ENCODE peak calls at places on chromosome 9, in seven cellular contexts. U is cardiac fibroblast; X is foreskin fibroblast; O is NCI-H1436; V is neural crest cell; K is testis; B is activated CD4-positive, alpha-beta T cell treated with anti-CD3 and anti-CD28 coated beads, Interleukin-2, amount 50 U/mL, for 4 hours. S is an unnamed sample.

GRCh38 chr9:35996358-35996970 is 38.5 kb upstream of the OR2S2 start:
- DNase-seq in U (peak; percentile 62), K (no peak), V (no peak), X (peak; percentile 60), B (no peak), O (no peak), S (peak; percentile 61)

GRCh38 chr9:130331573-130331972 is 66.0 kb downstream of the HMCN2 start:
- DNase-seq in V (no peak), B (no peak), K (peak; percentile 37), X (peak; percentile 32), O (no peak), U (peak; percentile 41), S (peak; percentile 88)

GRCh38 chr9:133726401-133727276 is 11.5 kb downstream of the SARDH start:
- DNase-seq in X (peak; percentile 42), B (peak; percentile 63), U (peak; percentile 70), V (peak; percentile 57), K (peak; percentile 68), O (peak; percentile 53), S (peak; percentile 20)

GRCh38 chr9:123959787-123960186 is 29.9 kb upstream of the DENND1A start:
- DNase-seq in U (no peak), B (no peak), V (no peak), O (no peak), X (peak; percentile 7), K (no peak), S (peak; percentile 22)

GRCh38 chr9:111828193-111828592 is 33.5 kb upstream of the SHOC1 start:
- DNase-seq in X (peak; percentile 25), B (no peak), V (no peak), O (no peak), U (peak; percentile 64), K (no peak), S (peak; percentile 44)

GRCh38 chr9:124257070-124257864 is 482 bp upstream of the NEK6 start:
- DNase-seq in X (no peak), B (no peak), U (no peak), O (no peak), K (no peak), V (no peak), S (peak; percentile 38)

GRCh38 chr9:13865869-13866268 is 448.1 kb downstream of the NFIB start:
- DNase-seq in X (peak; percentile 8), B (no peak), V (no peak), K (no peak), U (peak; percentile 49), O (no peak), S (no peak)

GRCh38 chr9:81312346-81312745 is 377.0 kb downstream of the TLE1 start:
- DNase-seq in B (no peak), O (no peak), K (no peak), U (no peak), V (no peak), X (no peak), S (no peak)

GRCh38 chr9:126001581-126002225 is 254.5 kb downstream of the PBX3 start:
- DNase-seq in X (no peak), B (no peak), V (no peak), K (no peak), U (no peak), O (no peak), S (no peak)

GRCh38 chr9:32456564-32456963 is 69.4 kb downstream of the RIGI start:
- DNase-seq in V (no peak), K (no peak), O (no peak), X (no peak), B (no peak), U (no peak), S (peak; percentile 43)

GRCh38 chr9:104866186-104866585 is 61.8 kb downstream of the ABCA1 start:
- DNase-seq in K (no peak), X (peak; percentile 68), B (no peak), U (peak; percentile 86), O (no peak), V (no peak), S (peak; percentile 59)

GRCh38 chr9:14205463-14205862 is 108.5 kb downstream of the NFIB start:
- DNase-seq in X (peak; percentile 84), V (no peak), K (no peak), O (no peak), U (peak; percentile 95), B (no peak), S (peak; percentile 74)

GRCh38 chr9:115671911-115672310 is 481.7 kb upstream of the PAPPA start:
- DNase-seq in B (no peak), K (no peak), X (no peak), U (no peak), V (no peak), O (no peak), S (peak; percentile 58)

GRCh38 chr9:128841704-128842492 is 12.3 kb upstream of the SPOUT1 start:
- DNase-seq in B (no peak), X (no peak), V (no peak), K (no peak), U (no peak), O (no peak), S (no peak)

GRCh38 chr9:20191239-20191840 is 402.5 kb upstream of the SLC24A2 start:
- DNase-seq in U (peak; percentile 13), B (no peak), V (no peak), X (peak; percentile 36), O (no peak), K (no peak), S (no peak)

GRCh38 chr9:105441761-105442160 is 6.1 kb upstream of the FSD1L start:
- DNase-seq in X (no peak), B (no peak), V (no peak), O (no peak), U (peak; percentile 24), K (peak; percentile 17), S (no peak)

GRCh38 chr9:98218562-98219363 is 26.3 kb upstream of the CORO2A start:
- DNase-seq in X (peak; percentile 25), O (no peak), V (no peak), B (no peak), K (no peak), U (no peak), S (no peak)

GRCh38 chr9:97851450-97851883 is 1.6 kb upstream of the FOXE1 start:
- DNase-seq in V (no peak), B (no peak), O (no peak), X (no peak), U (no peak), K (no peak), S (no peak)

GRCh38 chr9:33765411-33765810 is 29.9 kb upstream of the PRSS3 start:
- DNase-seq in V (no peak), X (peak; percentile 82), B (no peak), O (no peak), U (peak; percentile 84), K (no peak), S (no peak)

GRCh38 chr9:116142706-116143492 is 10.7 kb upstream of the PAPPA start:
- DNase-seq in X (no peak), O (no peak), K (no peak), V (no peak), U (peak; percentile 10), B (no peak), S (no peak)

GRCh38 chr9:121171236-121171635 is 30.4 kb downstream of the RAB14 start:
- DNase-seq in X (no peak), O (no peak), K (no peak), V (no peak), U (no peak), B (no peak), S (no peak)

GRCh38 chr9:95505072-95505471 is 11.7 kb downstream of the PTCH1 start:
- DNase-seq in X (no peak), V (no peak), B (no peak), O (no peak), K (no peak), U (no peak), S (no peak)

GRCh38 chr9:14692918-14693861 is at the start of gene ZDHHC21:
- DNase-seq in B (peak; percentile 48), X (peak; percentile 86), O (peak; percentile 63), K (peak; percentile 85), U (peak; percentile 43), V (peak; percentile 57), S (peak; percentile 63)

GRCh38 chr9:94860678-94861588 is 134.4 kb downstream of the AOPEP start:
- DNase-seq in X (peak; percentile 66), O (no peak), K (no peak), B (peak; percentile 47), V (no peak), U (peak; percentile 74), S (peak; percentile 97)

GRCh38 chr9:116116411-116116810 is 37.2 kb upstream of the PAPPA start:
- DNase-seq in X (no peak), O (peak; percentile 6), K (no peak), U (no peak), B (no peak), V (no peak), S (no peak)

GRCh38 chr9:133572821-133573361 is 36.3 kb downstream of the FAM163B start:
- DNase-seq in O (no peak), B (no peak), K (peak; percentile 37), U (no peak), V (no peak), X (no peak), S (peak; percentile 17)

GRCh38 chr9:6356441-6356840 is 28.3 kb downstream of the TPD52L3 start:
- DNase-seq in U (peak; percentile 28), O (no peak), B (no peak), X (peak; percentile 39), K (no peak), V (no peak), S (no peak)

GRCh38 chr9:119282476-119283117 is 86.6 kb downstream of the BRINP1 start:
- DNase-seq in X (no peak), B (no peak), U (no peak), O (no peak), V (no peak), K (no peak), S (no peak)

GRCh38 chr9:83327750-83328622 is 210.2 kb downstream of the FRMD3 start:
- DNase-seq in O (no peak), K (no peak), X (no peak), U (no peak), V (no peak), B (no peak), S (no peak)

GRCh38 chr9:13386935-13387667 is 107.6 kb upstream of the MPDZ start:
- DNase-seq in K (peak; percentile 15), X (peak; percentile 67), V (no peak), B (no peak), O (no peak), U (peak; percentile 94), S (peak; percentile 95)

GRCh38 chr9:129383005-129383414 is 204.9 kb upstream of the IER5L start:
- DNase-seq in K (peak; percentile 85), U (no peak), X (peak; percentile 27), V (no peak), B (no peak), O (no peak), S (no peak)